ENCODE peak calls at places on chromosome 10, in seven cellular contexts. L is posterior vena cava; T is hypothalamus; P is NCI-H526 treated with DMSO at 0.1 percent for 48 hours; O is ureter; X is midbrain; V is Jurkat, Clone E6-1. F is an unnamed sample.

GRCh38 chr10:132360766-132361447 is 28.9 kb downstream of the LRRC27 start:
- DNase-seq in L (peak), T (no peak), P (no peak), O (no peak), X (no peak), V (no peak), F (no peak)

GRCh38 chr10:123538401-123539320 is 127.5 kb upstream of the GPR26 start:
- DNase-seq in L (no peak), T (no peak), P (peak), O (peak), X (no peak), V (no peak), F (no peak)

GRCh38 chr10:119474606-119475005 is 67.9 kb downstream of the RGS10 start:
- DNase-seq in L (no peak), T (no peak), P (no peak), O (no peak), X (no peak), V (no peak), F (no peak)

GRCh38 chr10:31138026-31138553 is 106.4 kb upstream of the ZNF438 start:
- DNase-seq in L (no peak), T (no peak), P (no peak), O (peak), X (no peak), V (no peak), F (no peak)

GRCh38 chr10:89369142-89370105 is 8.4 kb upstream of the IFIT1B start:
- DNase-seq in L (no peak), T (no peak), P (no peak), O (no peak), X (peak), V (no peak), F (peak)

GRCh38 chr10:69861251-69862240 is 59.8 kb downstream of the COL13A1 start:
- DNase-seq in L (no peak), T (no peak), P (no peak), O (no peak), X (no peak), V (peak), F (peak)

GRCh38 chr10:77756319-77757232 is 119.0 kb upstream of the KCNMA1 start:
- DNase-seq in L (no peak), T (no peak), P (peak), O (no peak), X (peak), V (peak), F (peak)

GRCh38 chr10:48804740-48805182 is 120.1 kb downstream of the WDFY4 start:
- DNase-seq in L (no peak), T (no peak), P (no peak), O (no peak), X (peak), V (peak), F (no peak)

GRCh38 chr10:7720478-7720877 is 17.4 kb downstream of the ITIH2 start:
- DNase-seq in L (no peak), T (no peak), P (no peak), O (no peak), X (no peak), V (no peak), F (no peak)

GRCh38 chr10:18437486-18437885 is 213.9 kb downstream of the NSUN6 start:
- DNase-seq in L (no peak), T (no peak), P (no peak), O (no peak), X (no peak), V (no peak), F (no peak)

GRCh38 chr10:23442936-23443335 is 4.1 kb downstream of the OTUD1 start:
- DNase-seq in L (no peak), T (no peak), P (no peak), O (no peak), X (no peak), V (no peak), F (peak)

GRCh38 chr10:46520941-46521340 is 35.5 kb downstream of the GPRIN2 start:
- DNase-seq in L (peak), T (no peak), P (no peak), O (peak), X (no peak), V (peak), F (no peak)

GRCh38 chr10:37826806-37827205 is 30.6 kb downstream of the ZNF248 start:
- DNase-seq in L (no peak), T (no peak), P (no peak), O (no peak), X (no peak), V (no peak), F (no peak)

GRCh38 chr10:118568327-118568848 is 27.1 kb downstream of the PRLHR start:
- DNase-seq in L (no peak), T (no peak), P (no peak), O (peak), X (peak), V (peak), F (peak)

GRCh38 chr10:106078796-106079576 is 1085.5 kb downstream of the SORCS1 start:
- DNase-seq in L (no peak), T (no peak), P (no peak), O (no peak), X (no peak), V (no peak), F (no peak)

GRCh38 chr10:84339025-84339424 is 10.6 kb downstream of the CCSER2 start:
- DNase-seq in L (no peak), T (no peak), P (no peak), O (no peak), X (no peak), V (no peak), F (no peak)

GRCh38 chr10:18659784-18660561 is 742 bp downstream of the ARL5B start:
- DNase-seq in L (no peak), T (no peak), P (peak), O (no peak), X (peak), V (no peak), F (no peak)

GRCh38 chr10:61939575-61940301 is 38.2 kb downstream of the ARID5B start:
- DNase-seq in L (no peak), T (no peak), P (no peak), O (no peak), X (no peak), V (no peak), F (peak)

GRCh38 chr10:132497788-132498561 is 39.6 kb upstream of the INPP5A start:
- DNase-seq in L (peak), T (no peak), P (no peak), O (peak), X (no peak), V (no peak), F (peak)

F was measured in fibroblast of gingiva.